ENCODE peak calls at places on chromosome 14, in seven cellular contexts. One of them, this sample, is unnamed.

GRCh38 chr14:22265319-22266140 is 323.5 kb downstream of the DAD1 start:
- DNase-seq in activated CD8-positive, alpha-beta memory T cell treated with anti-CD3 and anti-CD28 coated beads for 48 hours: no peak
- DNase-seq in mesenchymal stem cell: peak; percentile 74
- DNase-seq in GM12878: no peak
- DNase-seq in AML-193: no peak
- DNase-seq in stimulated activated CD4-positive, alpha-beta T cell treated with anti-CD3 and anti-CD28 coated beads, Interleukin-4, amount 100 ng/mL, for 24 hours: no peak
- DNase-seq in HL-60: no peak
- DNase-seq in this sample: no peak

GRCh38 chr14:32200368-32201195 is 1.3 kb upstream of the RNU6-7 start:
- DNase-seq in activated CD8-positive, alpha-beta memory T cell treated with anti-CD3 and anti-CD28 coated beads for 48 hours: no peak
- DNase-seq in mesenchymal stem cell: no peak
- DNase-seq in GM12878: no peak
- DNase-seq in AML-193: no peak
- DNase-seq in stimulated activated CD4-positive, alpha-beta T cell treated with anti-CD3 and anti-CD28 coated beads, Interleukin-4, amount 100 ng/mL, for 24 hours: no peak
- DNase-seq in HL-60: no peak
- DNase-seq in this sample: no peak

GRCh38 chr14:103232831-103233319 is 101.2 kb upstream of the EIF5 start:
- DNase-seq in activated CD8-positive, alpha-beta memory T cell treated with anti-CD3 and anti-CD28 coated beads for 48 hours: no peak
- DNase-seq in mesenchymal stem cell: no peak
- DNase-seq in GM12878: no peak
- DNase-seq in AML-193: no peak
- DNase-seq in stimulated activated CD4-positive, alpha-beta T cell treated with anti-CD3 and anti-CD28 coated beads, Interleukin-4, amount 100 ng/mL, for 24 hours: no peak
- DNase-seq in HL-60: no peak
- DNase-seq in this sample: no peak

GRCh38 chr14:105046891-105047282 is 18.3 kb downstream of the GPR132 start:
- DNase-seq in activated CD8-positive, alpha-beta memory T cell treated with anti-CD3 and anti-CD28 coated beads for 48 hours: no peak
- DNase-seq in mesenchymal stem cell: no peak
- DNase-seq in GM12878: no peak
- DNase-seq in AML-193: no peak
- DNase-seq in stimulated activated CD4-positive, alpha-beta T cell treated with anti-CD3 and anti-CD28 coated beads, Interleukin-4, amount 100 ng/mL, for 24 hours: no peak
- DNase-seq in HL-60: no peak
- DNase-seq in this sample: no peak

GRCh38 chr14:92500491-92500941 is 13.1 kb upstream of the RIN3 start:
- DNase-seq in activated CD8-positive, alpha-beta memory T cell treated with anti-CD3 and anti-CD28 coated beads for 48 hours: no peak
- DNase-seq in mesenchymal stem cell: no peak
- DNase-seq in GM12878: no peak
- DNase-seq in AML-193: no peak
- DNase-seq in stimulated activated CD4-positive, alpha-beta T cell treated with anti-CD3 and anti-CD28 coated beads, Interleukin-4, amount 100 ng/mL, for 24 hours: no peak
- DNase-seq in HL-60: no peak
- DNase-seq in this sample: no peak

GRCh38 chr14:87908591-87908990 is 84.4 kb downstream of the GALC start:
- DNase-seq in activated CD8-positive, alpha-beta memory T cell treated with anti-CD3 and anti-CD28 coated beads for 48 hours: no peak
- DNase-seq in mesenchymal stem cell: no peak
- DNase-seq in GM12878: no peak
- DNase-seq in AML-193: no peak
- DNase-seq in stimulated activated CD4-positive, alpha-beta T cell treated with anti-CD3 and anti-CD28 coated beads, Interleukin-4, amount 100 ng/mL, for 24 hours: no peak
- DNase-seq in HL-60: no peak
- DNase-seq in this sample: no peak

GRCh38 chr14:56487761-56488160 is 91.8 kb upstream of the TMEM260 start:
- DNase-seq in activated CD8-positive, alpha-beta memory T cell treated with anti-CD3 and anti-CD28 coated beads for 48 hours: no peak
- DNase-seq in mesenchymal stem cell: peak; percentile 65
- DNase-seq in GM12878: no peak
- DNase-seq in AML-193: no peak
- DNase-seq in stimulated activated CD4-positive, alpha-beta T cell treated with anti-CD3 and anti-CD28 coated beads, Interleukin-4, amount 100 ng/mL, for 24 hours: no peak
- DNase-seq in HL-60: no peak
- DNase-seq in this sample: no peak

GRCh38 chr14:88037270-88037669 is 32.3 kb downstream of the GPR65 start:
- DNase-seq in activated CD8-positive, alpha-beta memory T cell treated with anti-CD3 and anti-CD28 coated beads for 48 hours: no peak
- DNase-seq in mesenchymal stem cell: no peak
- DNase-seq in GM12878: no peak
- DNase-seq in AML-193: no peak
- DNase-seq in stimulated activated CD4-positive, alpha-beta T cell treated with anti-CD3 and anti-CD28 coated beads, Interleukin-4, amount 100 ng/mL, for 24 hours: no peak
- DNase-seq in HL-60: no peak
- DNase-seq in this sample: no peak

GRCh38 chr14:75295491-75296338 is 17.1 kb downstream of the FOS start:
- DNase-seq in activated CD8-positive, alpha-beta memory T cell treated with anti-CD3 and anti-CD28 coated beads for 48 hours: peak; percentile 72
- DNase-seq in mesenchymal stem cell: peak; percentile 86
- DNase-seq in GM12878: no peak
- DNase-seq in AML-193: peak; percentile 83
- DNase-seq in stimulated activated CD4-positive, alpha-beta T cell treated with anti-CD3 and anti-CD28 coated beads, Interleukin-4, amount 100 ng/mL, for 24 hours: peak; percentile 80
- DNase-seq in HL-60: peak; percentile 56
- DNase-seq in this sample: peak; percentile 87

GRCh38 chr14:103719766-103720165 is 4.2 kb downstream of the ZFYVE21 start:
- DNase-seq in activated CD8-positive, alpha-beta memory T cell treated with anti-CD3 and anti-CD28 coated beads for 48 hours: no peak
- DNase-seq in mesenchymal stem cell: no peak
- DNase-seq in GM12878: no peak
- DNase-seq in AML-193: no peak
- DNase-seq in stimulated activated CD4-positive, alpha-beta T cell treated with anti-CD3 and anti-CD28 coated beads, Interleukin-4, amount 100 ng/mL, for 24 hours: no peak
- DNase-seq in HL-60: no peak
- DNase-seq in this sample: no peak

GRCh38 chr14:58884442-58884841 is 246.7 kb downstream of the DACT1 start:
- DNase-seq in activated CD8-positive, alpha-beta memory T cell treated with anti-CD3 and anti-CD28 coated beads for 48 hours: no peak
- DNase-seq in mesenchymal stem cell: no peak
- DNase-seq in GM12878: no peak
- DNase-seq in AML-193: no peak
- DNase-seq in stimulated activated CD4-positive, alpha-beta T cell treated with anti-CD3 and anti-CD28 coated beads, Interleukin-4, amount 100 ng/mL, for 24 hours: no peak
- DNase-seq in HL-60: no peak
- DNase-seq in this sample: no peak

GRCh38 chr14:77869350-77869749 is 69.4 kb downstream of the ADCK1 start:
- DNase-seq in activated CD8-positive, alpha-beta memory T cell treated with anti-CD3 and anti-CD28 coated beads for 48 hours: no peak
- DNase-seq in mesenchymal stem cell: no peak
- DNase-seq in GM12878: no peak
- DNase-seq in AML-193: no peak
- DNase-seq in stimulated activated CD4-positive, alpha-beta T cell treated with anti-CD3 and anti-CD28 coated beads, Interleukin-4, amount 100 ng/mL, for 24 hours: no peak
- DNase-seq in HL-60: no peak
- DNase-seq in this sample: no peak

GRCh38 chr14:58298477-58298879 is at the start of gene ARID4A:
- DNase-seq in activated CD8-positive, alpha-beta memory T cell treated with anti-CD3 and anti-CD28 coated beads for 48 hours: peak; percentile 33
- DNase-seq in mesenchymal stem cell: no peak
- DNase-seq in GM12878: no peak
- DNase-seq in AML-193: no peak
- DNase-seq in stimulated activated CD4-positive, alpha-beta T cell treated with anti-CD3 and anti-CD28 coated beads, Interleukin-4, amount 100 ng/mL, for 24 hours: peak; percentile 86
- DNase-seq in HL-60: no peak
- DNase-seq in this sample: peak; percentile 80

GRCh38 chr14:105700622-105701288 is 174.4 kb downstream of the TMEM121 start:
- DNase-seq in activated CD8-positive, alpha-beta memory T cell treated with anti-CD3 and anti-CD28 coated beads for 48 hours: no peak
- DNase-seq in mesenchymal stem cell: no peak
- DNase-seq in GM12878: peak; percentile 77
- DNase-seq in AML-193: no peak
- DNase-seq in stimulated activated CD4-positive, alpha-beta T cell treated with anti-CD3 and anti-CD28 coated beads, Interleukin-4, amount 100 ng/mL, for 24 hours: no peak
- DNase-seq in HL-60: no peak
- DNase-seq in this sample: no peak

GRCh38 chr14:42192659-42193425 is 586.2 kb downstream of the LRFN5 start:
- DNase-seq in activated CD8-positive, alpha-beta memory T cell treated with anti-CD3 and anti-CD28 coated beads for 48 hours: no peak
- DNase-seq in mesenchymal stem cell: peak; percentile 95
- DNase-seq in GM12878: no peak
- DNase-seq in AML-193: no peak
- DNase-seq in stimulated activated CD4-positive, alpha-beta T cell treated with anti-CD3 and anti-CD28 coated beads, Interleukin-4, amount 100 ng/mL, for 24 hours: no peak
- DNase-seq in HL-60: no peak
- DNase-seq in this sample: no peak

GRCh38 chr14:101187816-101188570 is 284.5 kb upstream of the RTL1 start:
- DNase-seq in activated CD8-positive, alpha-beta memory T cell treated with anti-CD3 and anti-CD28 coated beads for 48 hours: no peak
- DNase-seq in mesenchymal stem cell: no peak
- DNase-seq in GM12878: no peak
- DNase-seq in AML-193: no peak
- DNase-seq in stimulated activated CD4-positive, alpha-beta T cell treated with anti-CD3 and anti-CD28 coated beads, Interleukin-4, amount 100 ng/mL, for 24 hours: no peak
- DNase-seq in HL-60: no peak
- DNase-seq in this sample: no peak

GRCh38 chr14:52835122-52835903 is 43.9 kb upstream of the GNPNAT1 start:
- DNase-seq in activated CD8-positive, alpha-beta memory T cell treated with anti-CD3 and anti-CD28 coated beads for 48 hours: no peak
- DNase-seq in mesenchymal stem cell: peak; percentile 83
- DNase-seq in GM12878: no peak
- DNase-seq in AML-193: no peak
- DNase-seq in stimulated activated CD4-positive, alpha-beta T cell treated with anti-CD3 and anti-CD28 coated beads, Interleukin-4, amount 100 ng/mL, for 24 hours: no peak
- DNase-seq in HL-60: no peak
- DNase-seq in this sample: no peak

GRCh38 chr14:65277580-65278270 is 134.8 kb upstream of the FUT8 start:
- DNase-seq in activated CD8-positive, alpha-beta memory T cell treated with anti-CD3 and anti-CD28 coated beads for 48 hours: no peak
- DNase-seq in mesenchymal stem cell: no peak
- DNase-seq in GM12878: no peak
- DNase-seq in AML-193: no peak
- DNase-seq in stimulated activated CD4-positive, alpha-beta T cell treated with anti-CD3 and anti-CD28 coated beads, Interleukin-4, amount 100 ng/mL, for 24 hours: no peak
- DNase-seq in HL-60: no peak
- DNase-seq in this sample: no peak

GRCh38 chr14:73008501-73008900 is 18.4 kb downstream of the ZFYVE1 start:
- DNase-seq in activated CD8-positive, alpha-beta memory T cell treated with anti-CD3 and anti-CD28 coated beads for 48 hours: no peak
- DNase-seq in mesenchymal stem cell: peak; percentile 76
- DNase-seq in GM12878: no peak
- DNase-seq in AML-193: no peak
- DNase-seq in stimulated activated CD4-positive, alpha-beta T cell treated with anti-CD3 and anti-CD28 coated beads, Interleukin-4, amount 100 ng/mL, for 24 hours: no peak
- DNase-seq in HL-60: no peak
- DNase-seq in this sample: no peak

GRCh38 chr14:64880382-64881121 is 845 bp upstream of the SPTB start:
- DNase-seq in activated CD8-positive, alpha-beta memory T cell treated with anti-CD3 and anti-CD28 coated beads for 48 hours: peak; percentile 27
- DNase-seq in mesenchymal stem cell: peak; percentile 19
- DNase-seq in GM12878: no peak
- DNase-seq in AML-193: no peak
- DNase-seq in stimulated activated CD4-positive, alpha-beta T cell treated with anti-CD3 and anti-CD28 coated beads, Interleukin-4, amount 100 ng/mL, for 24 hours: peak; percentile 56
- DNase-seq in HL-60: no peak
- DNase-seq in this sample: peak; percentile 80

GRCh38 chr14:105844047-105844630 is 317.8 kb downstream of the TMEM121 start:
- DNase-seq in activated CD8-positive, alpha-beta memory T cell treated with anti-CD3 and anti-CD28 coated beads for 48 hours: no peak
- DNase-seq in mesenchymal stem cell: no peak
- DNase-seq in GM12878: no peak
- DNase-seq in AML-193: no peak
- DNase-seq in stimulated activated CD4-positive, alpha-beta T cell treated with anti-CD3 and anti-CD28 coated beads, Interleukin-4, amount 100 ng/mL, for 24 hours: no peak
- DNase-seq in HL-60: no peak
- DNase-seq in this sample: no peak

GRCh38 chr14:104278214-104278534 is 139.8 kb downstream of the KIF26A start:
- DNase-seq in activated CD8-positive, alpha-beta memory T cell treated with anti-CD3 and anti-CD28 coated beads for 48 hours: no peak
- DNase-seq in mesenchymal stem cell: no peak
- DNase-seq in GM12878: no peak
- DNase-seq in AML-193: no peak
- DNase-seq in stimulated activated CD4-positive, alpha-beta T cell treated with anti-CD3 and anti-CD28 coated beads, Interleukin-4, amount 100 ng/mL, for 24 hours: no peak
- DNase-seq in HL-60: no peak
- DNase-seq in this sample: no peak

GRCh38 chr14:36256131-36256801 is 64.2 kb downstream of the MBIP start:
- DNase-seq in activated CD8-positive, alpha-beta memory T cell treated with anti-CD3 and anti-CD28 coated beads for 48 hours: no peak
- DNase-seq in mesenchymal stem cell: no peak
- DNase-seq in GM12878: no peak
- DNase-seq in AML-193: peak; percentile 35
- DNase-seq in stimulated activated CD4-positive, alpha-beta T cell treated with anti-CD3 and anti-CD28 coated beads, Interleukin-4, amount 100 ng/mL, for 24 hours: no peak
- DNase-seq in HL-60: peak; percentile 8
- DNase-seq in this sample: no peak

GRCh38 chr14:45038256-45038655 is 45.7 kb upstream of the PRPF39 start:
- DNase-seq in activated CD8-positive, alpha-beta memory T cell treated with anti-CD3 and anti-CD28 coated beads for 48 hours: no peak
- DNase-seq in mesenchymal stem cell: no peak
- DNase-seq in GM12878: no peak
- DNase-seq in AML-193: no peak
- DNase-seq in stimulated activated CD4-positive, alpha-beta T cell treated with anti-CD3 and anti-CD28 coated beads, Interleukin-4, amount 100 ng/mL, for 24 hours: no peak
- DNase-seq in HL-60: no peak
- DNase-seq in this sample: no peak

GRCh38 chr14:68359862-68360552 is 432.9 kb downstream of the ZFP36L1 start:
- DNase-seq in activated CD8-positive, alpha-beta memory T cell treated with anti-CD3 and anti-CD28 coated beads for 48 hours: no peak
- DNase-seq in mesenchymal stem cell: no peak
- DNase-seq in GM12878: no peak
- DNase-seq in AML-193: no peak
- DNase-seq in stimulated activated CD4-positive, alpha-beta T cell treated with anti-CD3 and anti-CD28 coated beads, Interleukin-4, amount 100 ng/mL, for 24 hours: no peak
- DNase-seq in HL-60: no peak
- DNase-seq in this sample: no peak

GRCh38 chr14:92556863-92557543 is 43.4 kb downstream of the RIN3 start:
- DNase-seq in activated CD8-positive, alpha-beta memory T cell treated with anti-CD3 and anti-CD28 coated beads for 48 hours: no peak
- DNase-seq in mesenchymal stem cell: no peak
- DNase-seq in GM12878: no peak
- DNase-seq in AML-193: no peak
- DNase-seq in stimulated activated CD4-positive, alpha-beta T cell treated with anti-CD3 and anti-CD28 coated beads, Interleukin-4, amount 100 ng/mL, for 24 hours: no peak
- DNase-seq in HL-60: no peak
- DNase-seq in this sample: no peak

GRCh38 chr14:51533877-51534553 is 117.7 kb upstream of the FRMD6 start:
- DNase-seq in activated CD8-positive, alpha-beta memory T cell treated with anti-CD3 and anti-CD28 coated beads for 48 hours: no peak
- DNase-seq in mesenchymal stem cell: no peak
- DNase-seq in GM12878: no peak
- DNase-seq in AML-193: no peak
- DNase-seq in stimulated activated CD4-positive, alpha-beta T cell treated with anti-CD3 and anti-CD28 coated beads, Interleukin-4, amount 100 ng/mL, for 24 hours: no peak
- DNase-seq in HL-60: no peak
- DNase-seq in this sample: no peak

GRCh38 chr14:74532246-74532645 is 38.7 kb downstream of the ISCA2 start:
- DNase-seq in activated CD8-positive, alpha-beta memory T cell treated with anti-CD3 and anti-CD28 coated beads for 48 hours: no peak
- DNase-seq in mesenchymal stem cell: no peak
- DNase-seq in GM12878: no peak
- DNase-seq in AML-193: no peak
- DNase-seq in stimulated activated CD4-positive, alpha-beta T cell treated with anti-CD3 and anti-CD28 coated beads, Interleukin-4, amount 100 ng/mL, for 24 hours: no peak
- DNase-seq in HL-60: no peak
- DNase-seq in this sample: no peak

GRCh38 chr14:76351941-76352340 is 24.0 kb upstream of the ESRRB start:
- DNase-seq in activated CD8-positive, alpha-beta memory T cell treated with anti-CD3 and anti-CD28 coated beads for 48 hours: no peak
- DNase-seq in mesenchymal stem cell: no peak
- DNase-seq in GM12878: no peak
- DNase-seq in AML-193: no peak
- DNase-seq in stimulated activated CD4-positive, alpha-beta T cell treated with anti-CD3 and anti-CD28 coated beads, Interleukin-4, amount 100 ng/mL, for 24 hours: no peak
- DNase-seq in HL-60: no peak
- DNase-seq in this sample: no peak

GRCh38 chr14:59200214-59200613 is 11.7 kb downstream of the DAAM1 start:
- DNase-seq in activated CD8-positive, alpha-beta memory T cell treated with anti-CD3 and anti-CD28 coated beads for 48 hours: no peak
- DNase-seq in mesenchymal stem cell: no peak
- DNase-seq in GM12878: no peak
- DNase-seq in AML-193: no peak
- DNase-seq in stimulated activated CD4-positive, alpha-beta T cell treated with anti-CD3 and anti-CD28 coated beads, Interleukin-4, amount 100 ng/mL, for 24 hours: no peak
- DNase-seq in HL-60: no peak
- DNase-seq in this sample: no peak

GRCh38 chr14:88069677-88070076 is 64.7 kb downstream of the GPR65 start:
- DNase-seq in activated CD8-positive, alpha-beta memory T cell treated with anti-CD3 and anti-CD28 coated beads for 48 hours: no peak
- DNase-seq in mesenchymal stem cell: no peak
- DNase-seq in GM12878: no peak
- DNase-seq in AML-193: no peak
- DNase-seq in stimulated activated CD4-positive, alpha-beta T cell treated with anti-CD3 and anti-CD28 coated beads, Interleukin-4, amount 100 ng/mL, for 24 hours: no peak
- DNase-seq in HL-60: peak; percentile 11
- DNase-seq in this sample: no peak

GRCh38 chr14:69056389-69056788 is 77.3 kb upstream of the ACTN1 start:
- DNase-seq in activated CD8-positive, alpha-beta memory T cell treated with anti-CD3 and anti-CD28 coated beads for 48 hours: no peak
- DNase-seq in mesenchymal stem cell: peak; percentile 77
- DNase-seq in GM12878: no peak
- DNase-seq in AML-193: no peak
- DNase-seq in stimulated activated CD4-positive, alpha-beta T cell treated with anti-CD3 and anti-CD28 coated beads, Interleukin-4, amount 100 ng/mL, for 24 hours: no peak
- DNase-seq in HL-60: no peak
- DNase-seq in this sample: no peak

GRCh38 chr14:71372411-71372838 is 465.2 kb downstream of the PCNX1 start:
- DNase-seq in activated CD8-positive, alpha-beta memory T cell treated with anti-CD3 and anti-CD28 coated beads for 48 hours: no peak
- DNase-seq in mesenchymal stem cell: peak; percentile 85
- DNase-seq in GM12878: no peak
- DNase-seq in AML-193: no peak
- DNase-seq in stimulated activated CD4-positive, alpha-beta T cell treated with anti-CD3 and anti-CD28 coated beads, Interleukin-4, amount 100 ng/mL, for 24 hours: no peak
- DNase-seq in HL-60: no peak
- DNase-seq in this sample: no peak

GRCh38 chr14:105843444-105844046 is 317.2 kb downstream of the TMEM121 start:
- DNase-seq in activated CD8-positive, alpha-beta memory T cell treated with anti-CD3 and anti-CD28 coated beads for 48 hours: no peak
- DNase-seq in mesenchymal stem cell: no peak
- DNase-seq in GM12878: no peak
- DNase-seq in AML-193: no peak
- DNase-seq in stimulated activated CD4-positive, alpha-beta T cell treated with anti-CD3 and anti-CD28 coated beads, Interleukin-4, amount 100 ng/mL, for 24 hours: peak; percentile 2
- DNase-seq in HL-60: no peak
- DNase-seq in this sample: no peak

GRCh38 chr14:67653651-67654280 is 20.7 kb downstream of the VTI1B start:
- DNase-seq in activated CD8-positive, alpha-beta memory T cell treated with anti-CD3 and anti-CD28 coated beads for 48 hours: no peak
- DNase-seq in mesenchymal stem cell: peak; percentile 50
- DNase-seq in GM12878: no peak
- DNase-seq in AML-193: no peak
- DNase-seq in stimulated activated CD4-positive, alpha-beta T cell treated with anti-CD3 and anti-CD28 coated beads, Interleukin-4, amount 100 ng/mL, for 24 hours: no peak
- DNase-seq in HL-60: no peak
- DNase-seq in this sample: no peak

GRCh38 chr14:70265422-70265821 is 76.7 kb upstream of the SLC8A3 start:
- DNase-seq in activated CD8-positive, alpha-beta memory T cell treated with anti-CD3 and anti-CD28 coated beads for 48 hours: no peak
- DNase-seq in mesenchymal stem cell: no peak
- DNase-seq in GM12878: no peak
- DNase-seq in AML-193: no peak
- DNase-seq in stimulated activated CD4-positive, alpha-beta T cell treated with anti-CD3 and anti-CD28 coated beads, Interleukin-4, amount 100 ng/mL, for 24 hours: no peak
- DNase-seq in HL-60: no peak
- DNase-seq in this sample: no peak